ENCODE peak calls at places on chromosomes 7 and 10, in four cellular contexts. G, M, K and S are unnamed samples.

GRCh38 chr10:35409094-35409582 is 72.8 kb downstream of the CCNY start:
- DNase-seq in G (no peak), M (no peak), K (peak), S (no peak)

GRCh38 chr7:103632972-103633371 is 187.0 kb upstream of the SLC26A5 start:
- DNase-seq in M (no peak), G (no peak), K (no peak), S (no peak)

GRCh38 chr10:91758303-91759146 is 39.7 kb upstream of the TNKS2 start:
- DNase-seq in M (peak), G (no peak), K (peak), S (no peak)

GRCh38 chr7:89687266-89687665 is 467.0 kb upstream of the STEAP1 start:
- DNase-seq in M (no peak), K (no peak), G (no peak), S (no peak)

GRCh38 chr7:11843113-11843765 is 11.2 kb upstream of the THSD7A start:
- DNase-seq in K (no peak), M (no peak), G (no peak), S (no peak)

GRCh38 chr7:91519241-91520200 is 255.3 kb downstream of the FZD1 start:
- DNase-seq in G (no peak), M (no peak), K (no peak), S (no peak)

GRCh38 chr7:77802557-77803410 is 4.2 kb downstream of the PHTF2 start:
- DNase-seq in K (no peak), G (no peak), M (no peak), S (no peak)

GRCh38 chr10:88064608-88065383 is 201.4 kb downstream of the PTEN start:
- DNase-seq in M (no peak), G (no peak), K (peak), S (no peak)

GRCh38 chr7:19302731-19303130 is 157.5 kb upstream of the FERD3L start:
- DNase-seq in M (no peak), K (no peak), G (no peak), S (no peak)

GRCh38 chr10:44939691-44940401 is 19.8 kb upstream of the RASSF4 start:
- DNase-seq in G (no peak), K (no peak), M (peak), S (peak)

GRCh38 chr10:130202984-130203617 is 66.9 kb downstream of the GLRX3 start:
- DNase-seq in M (no peak), G (no peak), K (no peak), S (no peak)

GRCh38 chr7:19489162-19489820 is 219.5 kb downstream of the POLR1F start:
- DNase-seq in M (no peak), K (no peak), G (no peak), S (no peak)

GRCh38 chr10:72659694-72660093 is 32.2 kb upstream of the MCU start:
- DNase-seq in G (no peak), M (peak), K (no peak), S (no peak)

GRCh38 chr7:139589474-139589873 is 66.0 kb downstream of the CLEC2L start:
- DNase-seq in M (no peak), K (no peak), G (no peak), S (no peak)

GRCh38 chr7:71772783-71773182 is 639.4 kb downstream of the CALN1 start:
- DNase-seq in G (no peak), M (no peak), K (no peak), S (no peak)

GRCh38 chr10:90125406-90125805 is 424.0 kb downstream of the KIF20B start:
- DNase-seq in G (no peak), M (no peak), K (no peak), S (no peak)

GRCh38 chr7:93043393-93043985 is 74.3 kb downstream of the SAMD9 start:
- DNase-seq in K (no peak), G (no peak), M (no peak), S (no peak)

GRCh38 chr7:108630002-108630401 is 60.3 kb downstream of the DNAJB9 start:
- DNase-seq in K (no peak), G (no peak), M (no peak), S (no peak)

GRCh38 chr10:34526758-34527730 is 288.1 kb downstream of the PARD3 start:
- DNase-seq in K (no peak), G (no peak), M (no peak), S (peak)

GRCh38 chr7:10412426-10413019 is 561.1 kb upstream of the PHF14 start:
- DNase-seq in G (peak), K (no peak), M (peak), S (no peak)

GRCh38 chr7:147915781-147916180 is 674.8 kb upstream of the C7orf33 start:
- DNase-seq in K (no peak), G (no peak), M (no peak), S (no peak)

GRCh38 chr10:46549171-46550075 is 7.0 kb downstream of the GPRIN2 start:
- DNase-seq in K (no peak), G (no peak), M (no peak), S (peak)

DNA sequence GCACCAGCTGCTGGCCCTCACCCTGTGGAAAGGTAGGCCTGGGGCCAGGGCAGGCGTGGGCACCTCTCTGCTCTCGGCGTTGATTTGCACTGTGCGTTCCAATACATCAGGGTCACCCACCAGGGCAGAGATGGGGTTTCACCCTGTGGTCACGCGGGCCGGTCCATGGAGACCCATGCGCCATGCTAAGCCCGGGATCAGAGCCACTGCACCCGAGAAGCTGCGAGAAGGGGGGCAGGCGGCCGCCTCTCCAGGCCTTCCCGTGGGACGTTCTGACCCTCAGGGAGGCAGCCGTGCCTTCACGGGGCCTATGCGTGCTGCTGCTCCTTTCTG is 11.1 kb downstream of the GET4 start:
- DNase-seq in K (no peak), M (no peak), G (no peak), S (no peak)
- TF ChIP-seq BRCA1 in K (no peak), M (no peak), G (no peak), S (no peak)

GRCh38 chr7:55085511-55086412 is 66.9 kb downstream of the EGFR start:
- DNase-seq in M (no peak), G (no peak), K (no peak), S (no peak)

GRCh38 chr7:55087521-55087961 is 68.7 kb downstream of the EGFR start:
- DNase-seq in M (no peak), G (no peak), K (no peak), S (no peak)

GRCh38 chr7:55083206-55083605 is 64.4 kb downstream of the EGFR start:
- DNase-seq in M (no peak), G (no peak), K (no peak), S (no peak)

GRCh38 chr7:55084307-55084706 is 65.5 kb downstream of the EGFR start:
- DNase-seq in M (no peak), K (no peak), G (no peak), S (no peak)

DNA sequence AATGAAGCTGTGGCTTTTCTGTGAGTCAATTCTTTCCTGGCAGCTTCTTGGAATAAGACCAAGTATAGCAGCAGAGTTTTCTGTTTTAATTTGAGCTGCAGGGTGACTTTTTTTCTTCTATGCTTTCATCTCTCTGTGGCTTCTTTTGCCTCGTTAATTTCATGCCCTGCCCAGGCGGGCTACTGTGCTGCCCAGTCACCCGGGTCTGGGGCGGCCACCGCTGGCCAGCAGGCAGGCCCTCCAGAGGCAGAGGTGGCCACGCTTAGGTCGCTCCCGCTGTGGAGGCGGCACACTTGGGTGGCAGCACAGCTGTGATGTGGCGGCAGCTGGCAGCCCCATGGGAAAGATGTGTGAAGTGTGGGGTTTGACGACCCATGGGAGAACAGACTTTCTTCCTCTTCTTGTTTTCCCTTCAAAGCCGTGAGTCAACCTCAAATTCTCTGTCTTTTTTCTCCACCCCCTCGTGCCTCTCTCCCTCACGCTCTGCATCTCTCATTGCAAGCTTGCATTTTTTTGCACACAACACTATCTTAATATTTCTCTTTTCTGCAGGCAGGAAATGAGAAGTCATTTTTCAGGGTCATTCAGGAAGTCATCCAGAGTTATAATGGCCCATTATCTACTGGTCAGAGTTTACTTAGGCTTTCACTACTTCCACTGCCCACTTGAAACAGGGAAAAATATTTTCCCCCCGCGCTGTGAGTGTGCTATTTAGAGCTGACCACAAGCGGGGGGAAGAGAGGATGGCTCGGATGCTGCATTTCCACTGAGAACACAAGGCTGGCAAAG is 67.8 kb downstream of the EGFR start:
- DNase-seq in K (peak), G (no peak), M (peak), S (no peak)
- TF ChIP-seq BRCA1 in K (no peak), G (no peak), M (no peak), S (no peak)

GRCh38 chr10:5460468-5461200 is 38.7 kb downstream of the CALML5 start:
- DNase-seq in M (no peak), K (no peak), G (no peak), S (no peak)

GRCh38 chr10:5458425-5458824 is 40.9 kb downstream of the CALML5 start:
- DNase-seq in G (no peak), K (no peak), M (no peak), S (no peak)

GRCh38 chr10:5458949-5459747 is 40.2 kb downstream of the CALML5 start:
- DNase-seq in K (no peak), M (no peak), G (no peak), S (no peak)

GRCh38 chr10:5456563-5456962 is 42.8 kb downstream of the CALML5 start:
- DNase-seq in K (no peak), G (no peak), M (no peak), S (no peak)

GRCh38 chr10:5457741-5458140 is 41.6 kb downstream of the CALML5 start:
- DNase-seq in K (no peak), M (no peak), G (no peak), S (no peak)
- TF ChIP-seq BRCA1 in K (no peak), M (no peak), G (no peak), S (no peak)

GRCh38 chr10:96752380-96752779 is 32.1 kb upstream of the PIK3AP1 start:
- DNase-seq in G (peak), M (no peak), K (no peak), S (no peak)
- TF ChIP-seq BRCA1 in G (no peak), M (no peak), K (no peak), S (no peak)

DNA sequence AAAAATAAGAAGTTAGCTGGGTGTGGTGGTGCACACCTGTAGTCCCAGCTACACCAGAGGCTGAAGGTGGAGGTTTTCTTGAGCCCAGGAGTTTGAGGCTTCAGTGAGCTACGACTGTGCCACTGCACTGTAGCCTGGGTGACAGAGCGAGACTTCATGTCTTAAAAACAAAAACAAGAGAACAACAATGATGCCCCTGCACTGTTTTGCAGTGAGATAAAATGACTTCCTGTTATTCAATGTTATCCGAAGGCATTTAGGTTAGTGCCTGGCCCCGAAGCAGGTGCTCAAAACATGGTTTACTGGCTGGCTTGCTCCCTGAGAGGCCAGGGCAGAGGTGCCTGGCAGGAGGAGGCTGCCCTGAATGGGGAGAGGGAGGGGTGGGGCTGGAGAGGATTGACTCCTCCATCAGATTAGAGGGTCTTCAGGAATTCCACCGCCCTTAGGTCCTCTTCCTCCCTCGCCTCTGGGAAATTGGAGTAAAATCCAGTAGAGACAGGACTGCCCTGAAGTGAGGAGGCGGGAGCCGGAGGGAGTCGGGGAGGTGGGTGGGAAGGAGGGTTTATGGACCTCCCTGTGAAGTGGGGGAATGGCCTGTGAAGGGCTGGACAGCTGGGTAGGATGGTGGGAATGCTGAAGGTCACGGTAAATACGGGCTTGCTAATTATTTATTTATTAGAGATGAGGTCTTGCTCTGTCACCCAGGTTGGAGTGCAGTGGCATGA is 6.8 kb upstream of the CLDN4 start:
- DNase-seq in M (no peak), K (no peak), G (no peak), S (no peak)
- TF ChIP-seq BRCA1 in M (no peak), K (no peak), G (no peak), S (no peak)

DNA sequence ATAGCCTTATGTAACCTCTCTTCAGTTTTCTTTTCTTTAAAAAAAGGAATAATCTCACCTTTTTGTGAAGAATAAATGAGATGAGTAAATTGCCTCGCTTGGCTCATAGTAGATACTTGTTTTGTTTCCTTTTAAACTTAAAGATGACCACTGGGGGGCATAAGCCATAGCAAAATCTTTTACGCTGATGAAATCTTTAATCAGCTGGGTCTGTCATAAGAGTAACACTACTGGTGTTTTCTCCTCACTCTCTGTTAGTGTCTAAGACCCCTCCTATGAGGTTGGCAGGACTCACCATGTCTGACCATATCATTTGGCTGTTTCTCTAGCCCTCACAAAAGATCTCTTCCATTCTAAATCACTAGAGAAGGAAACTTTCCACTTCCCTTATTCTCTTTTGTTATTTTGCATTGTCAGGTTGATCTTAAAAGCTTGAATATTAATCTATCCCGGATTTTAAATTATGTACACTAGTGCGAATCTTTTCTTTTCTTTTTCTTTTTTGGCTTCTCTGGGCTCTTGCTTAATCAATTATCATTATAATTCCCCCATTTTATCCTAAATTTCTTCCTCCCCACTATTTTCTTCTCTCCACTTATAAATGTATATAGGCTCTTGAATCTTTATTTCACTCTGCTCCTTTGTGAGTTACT is 12.5 kb downstream of the STAG3 start:
- DNase-seq in M (peak), G (peak), K (no peak), S (no peak)
- TF ChIP-seq BRCA1 in M (no peak), G (no peak), K (no peak), S (no peak)

DNA sequence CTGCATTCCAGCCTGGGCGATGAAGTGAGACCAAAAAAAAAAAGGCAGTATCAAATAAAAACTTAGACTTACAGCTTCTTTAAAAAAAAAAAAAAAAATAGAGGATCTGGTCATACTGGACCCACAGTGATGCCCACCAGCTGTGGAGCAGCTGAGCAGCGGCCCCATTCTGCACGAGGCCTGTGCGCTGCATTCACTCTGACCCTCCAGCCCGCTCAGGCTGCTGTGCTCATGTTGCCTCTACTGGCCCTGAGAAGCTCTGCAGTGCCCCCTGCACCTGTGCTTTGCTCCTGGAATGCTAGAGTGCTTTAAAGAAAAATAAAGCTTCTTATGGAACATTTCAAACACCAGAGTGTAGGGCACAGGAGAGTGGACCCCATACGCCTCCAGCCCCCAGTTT is 33.2 kb downstream of the TMEM120A start:
- DNase-seq in M (no peak), G (no peak), K (no peak), S (no peak)
- TF ChIP-seq BRCA1 in M (no peak), G (no peak), K (no peak), S (no peak)

GRCh38 chr10:104104926-104105325 is 17.0 kb upstream of the SFR1 start:
- DNase-seq in K (no peak), G (no peak), M (no peak), S (no peak)
- TF ChIP-seq BRCA1 in K (no peak), G (no peak), M (no peak), S (no peak)

DNA sequence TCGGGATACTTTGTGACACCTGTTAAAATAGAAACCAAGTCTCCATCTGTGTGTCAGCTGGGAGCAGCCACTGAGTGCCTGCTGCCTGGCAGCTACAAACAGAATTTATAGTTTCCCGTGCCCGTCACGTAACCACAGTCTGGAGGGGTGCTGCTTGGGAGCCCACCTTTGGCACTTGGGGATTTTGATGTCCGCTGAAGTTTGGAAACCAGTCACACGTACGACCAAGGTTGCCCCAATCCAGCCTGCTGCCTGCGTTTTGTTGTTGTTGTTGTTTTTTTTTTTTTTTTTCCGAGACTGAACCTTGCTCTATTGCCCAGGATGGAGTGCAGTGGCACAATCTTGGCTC is 1.6 kb downstream of the TRRAP start:
- DNase-seq in M (no peak), G (no peak), K (no peak), S (no peak)
- TF ChIP-seq BRCA1 in M (no peak), G (no peak), K (no peak), S (no peak)

DNA sequence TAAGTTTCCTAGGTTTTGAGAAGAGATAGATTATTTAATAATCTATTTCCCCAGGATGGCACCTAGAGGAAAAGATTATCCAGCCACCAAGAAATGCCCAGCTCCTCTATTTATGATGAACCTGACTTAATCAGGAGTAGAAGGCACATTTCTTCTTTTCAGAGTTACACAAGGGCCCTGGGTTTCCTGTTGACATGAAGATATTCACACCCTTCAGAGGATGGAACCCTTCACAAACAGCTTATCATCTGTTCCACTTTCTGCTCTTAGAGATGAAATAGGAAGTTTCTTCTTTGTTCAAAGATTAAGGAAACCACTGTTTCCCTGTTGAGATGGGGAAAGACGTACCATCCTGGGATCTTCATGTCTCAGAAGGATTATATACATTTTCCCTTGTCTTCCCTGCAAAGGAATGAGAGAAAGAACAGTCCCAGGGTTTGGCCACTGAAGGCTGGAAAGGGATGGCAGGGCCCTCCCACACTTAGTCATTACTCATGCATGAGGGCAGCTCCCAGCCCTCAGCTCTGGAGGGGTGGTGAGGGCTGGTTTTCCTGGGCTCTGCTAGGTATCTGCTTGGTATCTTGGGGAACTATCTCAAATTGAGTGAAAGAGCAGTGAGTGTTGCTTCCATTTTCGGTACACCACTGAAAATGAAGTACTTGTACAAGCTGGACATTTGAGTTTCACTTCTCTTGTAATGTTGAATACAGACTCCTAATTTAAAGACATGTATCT is 64.1 kb downstream of the MTPAP start:
- DNase-seq in M (no peak), G (no peak), K (peak), S (no peak)
- TF ChIP-seq BRCA1 in M (no peak), G (no peak), K (no peak), S (no peak)